ENCODE peak calls at places on chromosome 21, in nine cellular contexts. Z, N, D, U, I, S, E, R and K are unnamed samples.
A peak's percentile ranks its signal among the peaks of the same experiment; 100 is the strongest.

GRCh38 chr21:26842976-26843911 is 2.0 kb downstream of the ADAMTS1 start:
- DNase-seq in U (peak; percentile 85), Z (peak; percentile 67), E (peak; percentile 96), D (peak; percentile 91), I (peak; percentile 80), N (peak; percentile 97), S (peak; percentile 11), R (peak; percentile 96), K (peak; percentile 84)

GRCh38 chr21:39976805-39977204 is 109.6 kb downstream of the PCP4 start:
- DNase-seq in N (no peak), S (no peak), Z (no peak), I (no peak), E (no peak), R (no peak), U (no peak), D (no peak), K (no peak)

GRCh38 chr21:29718081-29718815 is 221.5 kb downstream of the GRIK1 start:
- DNase-seq in D (no peak), U (no peak), R (peak; percentile 37), N (no peak), Z (no peak), S (no peak), I (no peak), E (no peak), K (no peak)

GRCh38 chr21:23639726-23640125 is 1967.6 kb downstream of the MRPL39 start:
- DNase-seq in S (no peak), E (no peak), I (no peak), N (no peak), D (no peak), Z (no peak), U (no peak), R (peak; percentile 37), K (no peak)

GRCh38 chr21:31107151-31107785 is 69.0 kb upstream of the KRTAP19-8 start:
- DNase-seq in D (no peak), N (no peak), Z (no peak), S (no peak), I (no peak), R (no peak), U (no peak), E (no peak), K (no peak)

GRCh38 chr21:17570773-17571172 is 41.9 kb downstream of the BTG3 start:
- DNase-seq in I (no peak), Z (no peak), E (no peak), U (no peak), N (no peak), R (no peak), S (no peak), D (no peak), K (no peak)

GRCh38 chr21:42931560-42932235 is 6.3 kb upstream of the ERVH48-1 start:
- DNase-seq in S (no peak), D (no peak), N (no peak), Z (no peak), U (no peak), R (no peak), E (no peak), I (peak; percentile 28), K (no peak)

GRCh38 chr21:33402011-33402979 is 918 bp upstream of the IFNGR2 start:
- DNase-seq in U (peak; percentile 90), N (peak; percentile 84), Z (no peak), E (peak; percentile 82), R (no peak), I (peak; percentile 90), D (peak; percentile 59), S (peak; percentile 19), K (peak; percentile 82)

GRCh38 chr21:35811115-35811806 is 249.1 kb downstream of the SETD4 start:
- DNase-seq in I (no peak), E (no peak), N (no peak), S (no peak), Z (no peak), U (no peak), D (no peak), R (no peak), K (no peak)

GRCh38 chr21:35812679-35813078 is 247.6 kb downstream of the SETD4 start:
- DNase-seq in R (no peak), S (no peak), N (no peak), U (no peak), I (no peak), D (no peak), E (no peak), Z (no peak), K (no peak)

GRCh38 chr21:35814858-35815619 is 245.3 kb downstream of the SETD4 start:
- DNase-seq in I (no peak), Z (no peak), U (no peak), D (no peak), E (no peak), R (peak; percentile 25), S (no peak), N (no peak), K (no peak)

GRCh38 chr21:35810431-35810970 is 249.8 kb downstream of the SETD4 start:
- DNase-seq in R (no peak), E (no peak), U (no peak), I (no peak), D (no peak), S (no peak), Z (no peak), N (no peak), K (no peak)
- TF ChIP-seq CTCF in R (no peak), E (no peak), U (no peak), I (no peak), D (no peak), S (no peak), Z (no peak), N (no peak), K (no peak)

DNA sequence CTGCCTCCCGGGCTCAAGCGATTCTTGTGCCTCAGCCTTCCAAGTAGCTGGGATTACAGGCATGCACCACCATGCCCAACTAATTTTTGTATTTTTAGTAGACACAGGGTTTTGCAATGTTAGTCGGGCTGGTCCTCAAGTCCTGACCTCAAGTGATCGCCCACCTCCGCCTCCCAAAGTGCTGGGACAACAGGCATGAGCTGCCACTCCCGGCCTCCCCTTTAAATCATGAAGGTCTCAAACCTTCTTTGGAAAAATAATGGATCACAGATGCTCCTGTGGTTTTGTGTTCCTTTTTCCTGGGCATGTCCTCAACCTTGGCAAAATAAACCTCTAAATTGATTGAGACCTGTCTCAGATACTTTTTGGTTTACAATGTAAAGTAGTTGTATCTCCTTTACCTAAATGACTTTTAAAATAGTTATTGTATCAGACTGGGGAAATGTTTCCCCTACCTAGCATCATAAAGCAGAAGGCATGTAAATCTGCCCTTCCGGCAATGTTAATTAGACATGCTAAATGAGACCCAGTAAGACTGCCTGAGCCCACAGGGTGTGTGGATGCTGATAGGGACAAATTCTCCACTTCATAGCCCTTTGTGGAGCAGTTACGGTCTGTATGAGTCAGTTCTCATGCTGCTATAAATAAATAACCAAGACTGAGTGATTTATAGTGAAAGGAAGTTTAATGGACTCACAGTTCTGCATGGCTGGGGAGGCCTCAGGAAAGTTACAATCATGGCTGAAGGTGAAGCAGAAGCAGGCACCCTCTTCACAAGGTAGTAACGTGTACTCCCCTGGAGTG is 27.8 kb downstream of the CBR1 start:
- DNase-seq in D (no peak), S (no peak), E (no peak), N (no peak), Z (no peak), I (no peak), R (peak; percentile 64), U (no peak), K (no peak)
- H3K27ac ChIP-seq in D (no peak overlapping the region), S (no peak overlapping the region), E (no peak overlapping the region), N (no peak overlapping the region), Z (no peak overlapping the region), I (no peak overlapping the region), R (no peak overlapping the region), U (no peak overlapping the region), K (no peak overlapping the region)

GRCh38 chr21:44692798-44693512 is 4.0 kb upstream of the KRTAP10-12 start:
- DNase-seq in Z (no peak), R (no peak), I (no peak), D (no peak), N (no peak), S (no peak), U (no peak), E (no peak), K (no peak)
- H3K4me3 ChIP-seq in Z (no peak overlapping the region), R (no peak overlapping the region), I (no peak overlapping the region), D (no peak overlapping the region), N (no peak overlapping the region), S (no peak overlapping the region), U (no peak overlapping the region), E (no peak overlapping the region), K (no peak overlapping the region)

GRCh38 chr21:14262039-14262438 is 46.1 kb downstream of the RBM11 start:
- DNase-seq in N (no peak), E (no peak), S (no peak), I (no peak), R (no peak), U (no peak), D (no peak), Z (no peak), K (no peak)
- TF ChIP-seq CTCF in N (no peak), E (no peak), S (no peak), I (no peak), R (no peak), U (no peak), D (no peak), Z (no peak), K (no peak)

DNA sequence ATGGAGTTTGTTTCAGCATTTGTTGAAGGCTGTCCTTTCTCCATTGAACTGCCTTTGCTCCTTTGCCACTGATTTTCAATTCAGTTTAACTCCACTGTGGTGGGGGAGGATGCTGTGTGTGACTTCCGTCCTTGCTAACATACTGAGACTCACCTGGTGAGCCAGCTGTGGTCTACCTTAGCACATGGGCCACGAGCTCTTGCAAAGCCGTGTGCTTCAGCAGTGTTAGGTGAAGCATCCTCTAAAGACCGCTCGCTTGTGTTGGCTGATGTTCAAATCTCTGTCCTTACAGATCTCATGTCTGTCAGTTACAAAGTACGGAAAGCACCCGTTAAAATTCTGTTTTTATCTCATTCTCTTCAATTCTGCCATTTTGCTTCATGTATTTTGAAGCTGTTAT is 3.6 kb upstream of the SPATC1L start:
- DNase-seq in S (no peak), Z (no peak), U (no peak), I (no peak), D (no peak), N (peak; percentile 53), E (no peak), R (no peak), K (no peak)
- H3K27ac ChIP-seq in S (no peak overlapping the region), Z (no peak overlapping the region), U (no peak overlapping the region), I (no peak overlapping the region), D (peak overlapping the region; percentile 97), N (peak overlapping the region; percentile 80), E (peak overlapping the region; percentile 83), R (peak overlapping the region; percentile 71), K (no peak overlapping the region)

DNA sequence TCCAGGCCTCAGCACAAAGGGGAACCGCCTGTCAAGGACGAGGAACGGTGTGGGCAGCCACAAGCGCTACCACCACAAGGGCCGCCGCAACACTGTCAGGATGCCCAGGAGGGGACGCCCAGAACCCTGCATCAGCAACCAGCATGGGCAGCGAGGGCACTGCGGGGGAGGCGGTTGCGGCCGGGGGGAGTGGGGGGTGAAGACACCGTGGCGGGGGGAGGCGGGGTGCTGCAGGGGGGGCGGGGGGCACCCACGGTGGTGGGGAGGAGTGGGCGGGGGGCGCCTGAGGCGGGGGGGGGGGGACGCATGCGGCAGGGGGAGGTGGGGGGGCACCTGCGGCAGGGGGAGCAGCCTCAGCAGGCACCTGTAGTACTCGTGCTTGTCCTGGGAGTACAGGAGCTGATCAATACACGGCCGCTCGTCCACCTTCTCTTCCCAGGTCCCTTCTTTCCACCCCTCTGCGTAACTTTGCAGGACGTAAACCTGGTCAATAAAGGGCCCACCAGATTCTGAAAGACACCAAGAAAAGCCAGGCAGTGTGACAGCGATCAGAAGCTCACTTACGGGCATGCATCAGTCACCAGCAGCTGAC is 4.6 kb downstream of the POFUT2 start:
- DNase-seq in N (no peak), D (peak; percentile 16), Z (no peak), S (peak; percentile 3), E (peak; percentile 36), U (no peak), R (no peak), I (peak; percentile 54), K (peak; percentile 41)
- H3K4me3 ChIP-seq in N (no peak overlapping the region), D (no peak overlapping the region), Z (no peak overlapping the region), S (no peak overlapping the region), E (no peak overlapping the region), U (no peak overlapping the region), R (no peak overlapping the region), I (no peak overlapping the region), K (no peak overlapping the region)

GRCh38 chr21:41744028-41744940 is 22.6 kb downstream of the RIPK4 start:
- DNase-seq in Z (no peak), R (no peak), D (no peak), I (peak; percentile 59), E (no peak), S (no peak), U (no peak), N (no peak), K (no peak)
- TF ChIP-seq CTCF in Z (no peak), R (no peak), D (no peak), I (no peak), E (no peak), S (no peak), U (no peak), N (no peak), K (no peak)